ENCODE peak calls at places on chromosomes 1 and 21, in ten cellular contexts. X, C, M, Y, N, Z, G, T, K and V are unnamed samples.

GRCh38 chr1:44842763-44843655 is at the start of gene PTCH2:
- DNase-seq in X (peak), C (no peak), M (no peak), Y (peak), N (peak), Z (peak), G (peak), T (peak), K (no peak), V (peak)

GRCh38 chr1:211488641-211489040 is 3.3 kb downstream of the RD3 start:
- DNase-seq in X (no peak), C (no peak), M (no peak), Y (peak), N (no peak), Z (no peak), G (no peak), T (no peak), K (no peak), V (no peak)

GRCh38 chr1:17893891-17894631 is 138.9 kb downstream of the ACTL8 start:
- DNase-seq in X (no peak), C (no peak), M (peak), Y (peak), N (no peak), Z (no peak), G (no peak), T (peak), K (no peak), V (no peak)

GRCh38 chr21:44567481-44568171 is 5.9 kb upstream of the KRTAP10-4 start:
- DNase-seq in X (no peak), C (no peak), M (no peak), Y (peak), N (no peak), Z (peak), G (no peak), T (peak), K (no peak), V (no peak)

GRCh38 chr1:167819849-167820683 is 93.9 kb downstream of the ADCY10 start:
- DNase-seq in X (no peak), C (no peak), M (peak), Y (peak), N (peak), Z (peak), G (peak), T (peak), K (peak), V (peak)

GRCh38 chr1:48898894-48899293 is 122.2 kb upstream of the BEND5 start:
- DNase-seq in X (no peak), C (no peak), M (no peak), Y (no peak), N (no peak), Z (no peak), G (no peak), T (peak), K (no peak), V (no peak)

GRCh38 chr1:231186356-231187115 is 24.7 kb downstream of the TRIM67 start:
- DNase-seq in X (no peak), C (no peak), M (no peak), Y (peak), N (no peak), Z (no peak), G (no peak), T (no peak), K (no peak), V (no peak)

GRCh38 chr1:226671268-226671667 is 67.8 kb downstream of the ITPKB start:
- DNase-seq in X (peak), C (no peak), M (no peak), Y (no peak), N (no peak), Z (no peak), G (no peak), T (no peak), K (no peak), V (no peak)

GRCh38 chr1:228317411-228317828 is 89.2 kb downstream of the TRIM11 start:
- DNase-seq in X (no peak), C (no peak), M (no peak), Y (peak), N (no peak), Z (peak), G (no peak), T (no peak), K (no peak), V (no peak)

GRCh38 chr1:214824758-214825157 is 221.8 kb downstream of the CENPF start:
- DNase-seq in X (no peak), C (no peak), M (no peak), Y (no peak), N (peak), Z (no peak), G (no peak), T (no peak), K (no peak), V (no peak)

GRCh38 chr1:18239671-18240070 is 132.1 kb downstream of the IGSF21 start:
- DNase-seq in X (no peak), C (no peak), M (no peak), Y (no peak), N (no peak), Z (no peak), G (no peak), T (no peak), K (no peak), V (no peak)

GRCh38 chr1:17564458-17565393 is 25.2 kb downstream of the ARHGEF10L start:
- DNase-seq in X (peak), C (no peak), M (no peak), Y (no peak), N (no peak), Z (no peak), G (no peak), T (peak), K (no peak), V (peak)

GRCh38 chr1:27053977-27054376 is 41.3 kb upstream of the TENT5B start:
- DNase-seq in X (no peak), C (no peak), M (no peak), Y (no peak), N (no peak), Z (no peak), G (no peak), T (no peak), K (no peak), V (no peak)

GRCh38 chr1:119275145-119275929 is 93.2 kb upstream of the HAO2 start:
- DNase-seq in X (peak), C (no peak), M (peak), Y (no peak), N (peak), Z (no peak), G (peak), T (peak), K (peak), V (no peak)

GRCh38 chr1:27912429-27912828 is 22.4 kb upstream of the SMPDL3B start:
- DNase-seq in X (no peak), C (no peak), M (no peak), Y (no peak), N (no peak), Z (no peak), G (no peak), T (no peak), K (no peak), V (no peak)

GRCh38 chr1:200021537-200022238 is 5.8 kb upstream of the NR5A2 start:
- DNase-seq in X (no peak), C (no peak), M (no peak), Y (no peak), N (no peak), Z (no peak), G (no peak), T (no peak), K (no peak), V (no peak)

GRCh38 chr1:38962113-38962512 is 20.5 kb upstream of the RHBDL2 start:
- DNase-seq in X (no peak), C (no peak), M (peak), Y (no peak), N (peak), Z (no peak), G (peak), T (no peak), K (peak), V (no peak)

GRCh38 chr1:64881281-64881680 is 85.1 kb downstream of the JAK1 start:
- DNase-seq in X (no peak), C (no peak), M (peak), Y (no peak), N (peak), Z (no peak), G (no peak), T (no peak), K (no peak), V (no peak)

GRCh38 chr1:172673761-172674160 is 14.9 kb downstream of the FASLG start:
- DNase-seq in X (no peak), C (no peak), M (no peak), Y (no peak), N (peak), Z (no peak), G (no peak), T (no peak), K (no peak), V (no peak)

GRCh38 chr21:45611296-45611695 is 32.2 kb upstream of the PCBP3 start:
- DNase-seq in X (no peak), C (no peak), M (no peak), Y (peak), N (no peak), Z (no peak), G (no peak), T (no peak), K (no peak), V (no peak)

GRCh38 chr1:30902653-30903290 is 5.8 kb downstream of the SDC3 start:
- DNase-seq in X (no peak), C (no peak), M (no peak), Y (peak), N (no peak), Z (peak), G (no peak), T (peak), K (no peak), V (peak)

GRCh38 chr1:213274140-213274539 is 223.1 kb downstream of the RPS6KC1 start:
- DNase-seq in X (no peak), C (no peak), M (no peak), Y (no peak), N (no peak), Z (no peak), G (no peak), T (no peak), K (no peak), V (no peak)

GRCh38 chr1:184409011-184409410 is 22.2 kb downstream of the C1orf21 start:
- DNase-seq in X (no peak), C (no peak), M (no peak), Y (no peak), N (no peak), Z (no peak), G (peak), T (no peak), K (no peak), V (no peak)

GRCh38 chr1:11525151-11525505 is 46.2 kb downstream of the DISP3 start:
- DNase-seq in X (no peak), C (no peak), M (no peak), Y (no peak), N (no peak), Z (no peak), G (no peak), T (no peak), K (no peak), V (peak)

GRCh38 chr1:217881607-217882332 is 250.6 kb downstream of the SPATA17 start:
- DNase-seq in X (no peak), C (no peak), M (no peak), Y (no peak), N (peak), Z (no peak), G (no peak), T (no peak), K (no peak), V (no peak)

GRCh38 chr1:92980732-92981647 is 19.7 kb upstream of the DIPK1A start:
- DNase-seq in X (no peak), C (peak), M (no peak), Y (no peak), N (no peak), Z (no peak), G (no peak), T (no peak), K (no peak), V (no peak)